ENCODE peak calls at places on chromosomes 16 and 17, in seven cellular contexts. Y is KG1, R is mammary epithelial cell, W is AG10803, E is uterus, K is RWPE1, M is activated gamma-delta T cell treated with Interleukin-2 at 50 U/mL for 16 hours. I is an unnamed sample.

GRCh38 chr17:1108560-1108809 is 71.3 kb downstream of the ABR start:
- DNase-seq in K (no peak), E (peak), M (no peak), Y (no peak), R (peak), W (no peak), I (no peak)

GRCh38 chr16:27706803-27707685 is 157.1 kb downstream of the KATNIP start:
- DNase-seq in Y (no peak), M (no peak), R (no peak), K (no peak), E (no peak), W (no peak), I (no peak)

GRCh38 chr16:15403392-15403995 is 7.9 kb downstream of the MPV17L start:
- DNase-seq in R (peak), E (no peak), W (peak), Y (no peak), K (no peak), M (no peak), I (peak)

GRCh38 chr17:49110504-49110903 is 22.1 kb upstream of the B4GALNT2 start:
- DNase-seq in K (peak), Y (no peak), W (no peak), M (no peak), R (peak), E (no peak), I (no peak)

GRCh38 chr16:56783332-56783731 is 53.4 kb downstream of the NUP93 start:
- DNase-seq in E (no peak), W (no peak), R (peak), K (no peak), Y (no peak), M (no peak), I (no peak)

GRCh38 chr16:6753553-6753952 is 579.1 kb upstream of the RBFOX1 start:
- DNase-seq in K (no peak), E (no peak), Y (no peak), M (no peak), W (no peak), R (no peak), I (no peak)

GRCh38 chr17:45171338-45172231 is 9.9 kb downstream of the HEXIM2 start:
- DNase-seq in W (peak), K (peak), Y (no peak), M (no peak), R (peak), E (peak), I (peak)

GRCh38 chr16:63038563-63039131 is 1002.4 kb upstream of the CDH8 start:
- DNase-seq in W (no peak), R (no peak), K (no peak), E (no peak), M (no peak), Y (no peak), I (no peak)

GRCh38 chr17:5879424-5879823 is 190.8 kb upstream of the WSCD1 start:
- DNase-seq in Y (no peak), M (no peak), R (no peak), E (no peak), K (no peak), W (no peak), I (no peak)

GRCh38 chr17:73492802-73493139 is 151.5 kb downstream of the SDK2 start:
- DNase-seq in E (no peak), R (no peak), Y (no peak), W (no peak), K (no peak), M (no peak), I (no peak)

GRCh38 chr17:69447726-69448125 is 33.2 kb downstream of the MAP2K6 start:
- DNase-seq in K (no peak), E (peak), R (no peak), W (peak), M (no peak), Y (no peak), I (no peak)

I was measured in trophoblast cell.